ENCODE peak calls at places on chromosomes 7 and 10, in five cellular contexts. T is T-helper 17 cell; W is naive thymus-derived CD8-positive, alpha-beta T cell; S is stimulated activated CD8-positive, alpha-beta memory T cell treated with anti-CD3 and anti-CD28 coated beads, Interleukin-15, amount 100 ng/mL, for 24 hours; C is A549. O is an unnamed sample.

GRCh38 chr10:14653271-14654161 is 121.2 kb downstream of the FAM107B start:
- DNase-seq in S (no peak), W (no peak), T (no peak), C (peak), O (peak)

GRCh38 chr7:55073051-55073511 is 54.3 kb downstream of the EGFR start:
- DNase-seq in W (no peak), S (no peak), T (no peak), C (no peak), O (no peak)

GRCh38 chr10:53476650-53477312 is 704.2 kb upstream of the MBL2 start:
- DNase-seq in W (no peak), C (no peak), T (no peak), S (no peak), O (no peak)

GRCh38 chr7:150947761-150948680 is 30.1 kb downstream of the KCNH2 start:
- DNase-seq in W (no peak), T (no peak), C (no peak), S (no peak), O (no peak)

GRCh38 chr10:47435081-47435480 is 48.8 kb downstream of the ANXA8 start:
- DNase-seq in S (no peak), W (no peak), T (no peak), C (no peak), O (no peak)

GRCh38 chr7:70035955-70036354 is 437.7 kb downstream of the AUTS2 start:
- DNase-seq in S (no peak), W (no peak), C (no peak), T (no peak), O (no peak)

GRCh38 chr7:139889186-139889871 is 60.3 kb downstream of the TBXAS1 start:
- DNase-seq in W (no peak), T (no peak), C (no peak), S (no peak), O (no peak)

GRCh38 chr7:117034851-117035462 is 81.7 kb downstream of the ST7 start:
- DNase-seq in C (no peak), S (no peak), T (no peak), W (no peak), O (no peak)

GRCh38 chr7:17289074-17289665 is 9.3 kb upstream of the AHR start:
- DNase-seq in C (no peak), T (no peak), S (no peak), W (no peak), O (no peak)

GRCh38 chr7:128891942-128892269 is 18.6 kb downstream of the KCP start:
- DNase-seq in C (no peak), T (no peak), W (no peak), S (no peak), O (no peak)

GRCh38 chr10:79184141-79184625 is 115.4 kb downstream of the ZMIZ1 start:
- DNase-seq in W (no peak), C (peak), S (no peak), T (no peak), O (no peak)

GRCh38 chr7:143327903-143328302 is 12.0 kb downstream of the CLCN1 start:
- DNase-seq in W (no peak), C (no peak), T (no peak), S (no peak), O (no peak)

O was measured in HEK293T.